ENCODE peak calls at places on chromosomes 5 and 9, in five cellular contexts. N is psoas muscle; Z is coronary artery; K is CD8-positive, alpha-beta T cell; M is spleen. A is an unnamed sample.

GRCh38 chr9:125119643-125120286 is 23.6 kb downstream of the SCAI start:
- DNase-seq in N (no peak), Z (no peak), K (no peak), M (no peak), A (no peak)

GRCh38 chr9:131310833-131311554 is 21.5 kb downstream of the PLPP7 start:
- DNase-seq in N (peak; percentile 76), Z (no peak), K (peak; percentile 51), M (peak; percentile 90), A (no peak)

GRCh38 chr5:5404376-5404775 is 18.1 kb upstream of the ICE1 start:
- DNase-seq in N (no peak), Z (no peak), K (no peak), M (no peak), A (no peak)

GRCh38 chr5:77972545-77973252 is 196.6 kb upstream of the TBCA start:
- DNase-seq in N (no peak), Z (no peak), K (no peak), M (peak; percentile 80), A (no peak)

GRCh38 chr5:76715734-76716455 is at the start of gene F2R:
- DNase-seq in N (peak; percentile 64), Z (peak; percentile 85), K (no peak), M (peak; percentile 92), A (no peak)

GRCh38 chr9:755454-756381 is 85.8 kb upstream of the DMRT1 start:
- DNase-seq in N (no peak), Z (no peak), K (no peak), M (no peak), A (no peak)

GRCh38 chr9:116377179-116377790 is 223.7 kb downstream of the PAPPA start:
- DNase-seq in N (no peak), Z (no peak), K (no peak), M (no peak), A (no peak)

GRCh38 chr9:19087601-19088000 is 15.1 kb downstream of the HAUS6 start:
- DNase-seq in N (no peak), Z (no peak), K (no peak), M (no peak), A (no peak)

GRCh38 chr9:71364196-71364955 is 243.0 kb upstream of the TRPM3 start:
- DNase-seq in N (no peak), Z (no peak), K (no peak), M (no peak), A (no peak)

GRCh38 chr9:3732077-3733038 is 206.6 kb upstream of the RFX3 start:
- DNase-seq in N (no peak), Z (no peak), K (no peak), M (no peak), A (peak; percentile 4)

GRCh38 chr9:128895556-128895955 is 13.6 kb downstream of the LRRC8A start:
- DNase-seq in N (no peak), Z (no peak), K (no peak), M (no peak), A (peak; percentile 52)

GRCh38 chr5:171299228-171299627 is 9.8 kb upstream of the TLX3 start:
- DNase-seq in N (no peak), Z (no peak), K (no peak), M (no peak), A (no peak)

GRCh38 chr9:2000314-2000713 is 14.8 kb upstream of the SMARCA2 start:
- DNase-seq in N (no peak), Z (no peak), K (no peak), M (no peak), A (no peak)

GRCh38 chr5:141947366-141947765 is 10.6 kb downstream of the PCDH12 start:
- DNase-seq in N (no peak), Z (no peak), K (no peak), M (no peak), A (no peak)

GRCh38 chr5:76944638-76945037 is 8.2 kb upstream of the CRHBP start:
- DNase-seq in N (no peak), Z (no peak), K (no peak), M (no peak), A (no peak)

GRCh38 chr5:37553720-37554402 is 174.7 kb downstream of the WDR70 start:
- DNase-seq in N (no peak), Z (no peak), K (no peak), M (no peak), A (no peak)

GRCh38 chr9:78115073-78115472 is 83.5 kb upstream of the GNAQ start:
- DNase-seq in N (no peak), Z (no peak), K (no peak), M (no peak), A (no peak)

GRCh38 chr9:126849811-126850210 is 10.6 kb upstream of the ZBTB34 start:
- DNase-seq in N (no peak), Z (no peak), K (no peak), M (no peak), A (no peak)

GRCh38 chr9:75147638-75148037 is 59.3 kb downstream of the OSTF1 start:
- DNase-seq in N (no peak), Z (no peak), K (no peak), M (no peak), A (no peak)

GRCh38 chr5:3701694-3702093 is 106.1 kb downstream of the IRX1 start:
- DNase-seq in N (no peak), Z (no peak), K (no peak), M (no peak), A (no peak)

GRCh38 chr9:83382421-83382820 is 155.8 kb downstream of the FRMD3 start:
- DNase-seq in N (no peak), Z (no peak), K (no peak), M (no peak), A (no peak)

GRCh38 chr5:43042176-43042625 is 2.1 kb upstream of the ANXA2R start:
- DNase-seq in N (peak; percentile 90), Z (peak; percentile 91), K (peak; percentile 73), M (peak; percentile 96), A (peak; percentile 28)

GRCh38 chr5:55234171-55234700 is 828 bp upstream of the CCNO start:
- DNase-seq in N (no peak), Z (no peak), K (no peak), M (no peak), A (no peak)

GRCh38 chr5:167442922-167443321 is 848.5 kb upstream of the WWC1 start:
- DNase-seq in N (no peak), Z (no peak), K (no peak), M (no peak), A (no peak)

GRCh38 chr5:175696139-175696854 is 38.4 kb downstream of the HRH2 start:
- DNase-seq in N (peak; percentile 85), Z (no peak), K (peak; percentile 21), M (peak; percentile 94), A (no peak)

GRCh38 chr5:126031989-126032716 is 391.1 kb upstream of the GRAMD2B start:
- DNase-seq in N (no peak), Z (no peak), K (no peak), M (no peak), A (no peak)

GRCh38 chr5:180161420-180162303 is 47.3 kb downstream of the RASGEF1C start:
- DNase-seq in N (no peak), Z (peak; percentile 64), K (no peak), M (no peak), A (peak; percentile 52)

GRCh38 chr9:83986765-83987401 is 6.3 kb downstream of the RMI1 start:
- DNase-seq in N (peak; percentile 59), Z (no peak), K (no peak), M (no peak), A (no peak)

GRCh38 chr5:143648696-143649095 is 163.3 kb upstream of the HMHB1 start:
- DNase-seq in N (no peak), Z (no peak), K (no peak), M (no peak), A (no peak)

GRCh38 chr9:128619779-128620178 is 36.9 kb downstream of the DYNC2I2 start:
- DNase-seq in N (no peak), Z (no peak), K (no peak), M (no peak), A (no peak)

GRCh38 chr5:84403773-84404172 is 19.1 kb upstream of the EDIL3 start:
- DNase-seq in N (no peak), Z (no peak), K (no peak), M (no peak), A (no peak)
- H3K27ac ChIP-seq in N (no peak overlapping the region), Z (no peak overlapping the region), K (no peak overlapping the region), M (no peak overlapping the region), A (no peak overlapping the region)

GRCh38 chr9:98851730-98852462 is 44.4 kb downstream of the GALNT12 start:
- DNase-seq in N (no peak), Z (no peak), K (no peak), M (no peak), A (no peak)
- H3K27ac ChIP-seq in N (no peak overlapping the region), Z (no peak overlapping the region), K (no peak overlapping the region), M (no peak overlapping the region), A (no peak overlapping the region)

DNA sequence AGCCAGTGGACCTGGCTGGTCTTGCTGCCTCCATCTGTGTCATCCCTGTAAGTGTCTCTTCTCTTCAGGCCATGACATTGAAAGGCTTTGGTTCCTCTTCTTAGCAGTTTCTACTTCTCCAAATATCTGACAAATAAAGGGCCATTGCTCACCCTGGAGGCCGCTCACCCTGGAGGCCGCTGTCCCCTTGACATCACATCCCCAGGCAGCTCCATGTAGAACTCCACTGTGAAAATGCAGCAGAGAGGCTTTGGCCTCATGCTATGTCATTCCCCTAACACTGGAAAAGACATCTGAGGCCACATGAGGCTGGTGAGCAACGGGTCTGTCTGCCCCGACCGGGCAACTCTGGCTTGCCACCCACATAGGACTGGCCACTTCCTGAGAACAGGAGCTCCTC is 55.5 kb downstream of the GADD45G start:
- DNase-seq in N (no peak), Z (no peak), K (no peak), M (peak; percentile 79), A (no peak)
- H3K27ac ChIP-seq in N (no peak overlapping the region), Z (no peak overlapping the region), K (no peak overlapping the region), M (peak overlapping the region; percentile 74), A (no peak overlapping the region)

DNA sequence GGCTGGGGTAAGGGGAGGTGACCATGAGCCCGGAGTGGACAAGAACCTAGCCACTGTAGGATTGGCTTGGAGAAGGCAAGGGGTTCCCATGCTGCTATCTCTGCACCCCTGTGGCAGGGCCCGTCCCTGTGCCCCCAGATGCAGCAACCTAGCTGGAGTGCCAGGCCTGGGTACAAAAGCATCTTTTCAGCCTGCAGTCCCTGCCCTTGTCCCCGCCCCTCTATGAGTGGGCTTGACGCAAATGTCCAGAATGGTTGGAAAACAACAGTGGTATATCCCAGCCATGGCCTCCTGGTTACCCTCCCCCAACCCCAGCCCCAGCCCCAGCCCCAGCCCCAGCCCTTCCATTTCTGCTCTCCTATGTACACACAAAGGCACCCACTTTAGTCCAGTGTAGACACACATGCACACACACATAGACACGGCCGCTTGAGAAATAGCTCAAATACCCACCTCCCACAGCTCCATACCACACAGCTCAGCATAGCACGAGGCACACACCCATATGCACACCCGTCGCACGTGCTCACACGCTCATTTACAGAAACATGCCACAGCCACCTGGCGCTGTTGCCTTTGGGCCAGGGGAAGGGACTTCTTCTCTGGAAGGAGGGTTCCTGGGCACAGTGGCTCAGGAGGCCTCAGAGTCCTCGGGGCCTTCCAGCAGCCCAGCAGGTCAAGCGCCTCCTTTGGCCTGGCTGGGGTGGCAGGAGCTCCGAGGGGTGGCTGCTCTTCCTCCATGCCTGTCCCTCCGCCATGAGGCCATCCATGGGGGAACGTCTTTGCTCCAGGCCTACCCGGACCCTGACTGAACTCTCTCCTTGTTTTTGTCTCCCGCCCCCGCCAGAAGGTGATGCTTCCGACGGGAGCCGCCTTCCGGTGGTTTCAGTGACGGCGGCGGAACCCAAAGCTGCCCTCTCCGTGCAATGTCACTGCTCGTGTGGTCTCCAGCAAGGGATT is 34.1 kb downstream of the CXXC5 start:
- DNase-seq in N (no peak), Z (no peak), K (no peak), M (no peak), A (peak; percentile 66)
- H3K27ac ChIP-seq in N (peak overlapping the region; percentile 94), Z (no peak overlapping the region), K (no peak overlapping the region), M (no peak overlapping the region), A (peak overlapping the region; percentile 97)

A was measured in caudate nucleus.